ENCODE peak calls at places on chromosome 10, in five cellular contexts. V, L, H, G and R are unnamed samples.

GRCh38 chr10:110033724-110034235 is 26.0 kb downstream of the ADD3 start:
- DNase-seq in H (no peak), V (no peak), G (no peak), L (no peak), R (no peak)

GRCh38 chr10:76885815-76886214 is 751.8 kb downstream of the KCNMA1 start:
- DNase-seq in H (no peak), L (peak; percentile 46), V (no peak), G (no peak), R (no peak)

GRCh38 chr10:132901351-132901750 is 41.0 kb downstream of the CFAP46 start:
- DNase-seq in G (no peak), H (no peak), V (no peak), L (no peak), R (no peak)

GRCh38 chr10:97714401-97715258 is 1.1 kb downstream of the MARVELD1 start:
- DNase-seq in V (peak; percentile 72), H (peak; percentile 77), G (peak; percentile 90), L (peak; percentile 94), R (peak; percentile 72)

GRCh38 chr10:119461380-119461779 is 81.1 kb downstream of the RGS10 start:
- DNase-seq in H (no peak), V (no peak), G (no peak), L (no peak), R (peak; percentile 86)

GRCh38 chr10:89853796-89854195 is 152.4 kb downstream of the KIF20B start:
- DNase-seq in H (no peak), V (no peak), G (peak; percentile 87), L (no peak), R (no peak)

GRCh38 chr10:91796332-91797076 is 1.7 kb upstream of the TNKS2 start:
- DNase-seq in V (peak; percentile 66), H (no peak), L (no peak), G (peak; percentile 72), R (no peak)

GRCh38 chr10:120392671-120393079 is 64.4 kb upstream of the PLPP4 start:
- DNase-seq in V (peak; percentile 29), L (no peak), G (no peak), H (no peak), R (no peak)

GRCh38 chr10:124497196-124497990 is 35.8 kb downstream of the LHPP start:
- DNase-seq in G (no peak), L (no peak), V (no peak), H (no peak), R (no peak)

GRCh38 chr10:129332476-129332875 is 134.6 kb upstream of the MGMT start:
- DNase-seq in G (peak; percentile 90), H (peak; percentile 57), V (no peak), L (no peak), R (no peak)

GRCh38 chr10:32751582-32751981 is 206.4 kb downstream of the ITGB1 start:
- DNase-seq in H (no peak), V (no peak), L (no peak), G (no peak), R (no peak)

GRCh38 chr10:63376560-63377304 is 89.0 kb downstream of the JMJD1C start:
- DNase-seq in L (peak; percentile 91), G (no peak), H (peak; percentile 83), V (no peak), R (peak; percentile 58)

GRCh38 chr10:122659651-122660050 is 40.0 kb downstream of the C10orf120 start:
- DNase-seq in H (no peak), G (no peak), L (no peak), V (no peak), R (no peak)

GRCh38 chr10:77799352-77799751 is 127.2 kb downstream of the DLG5 start:
- DNase-seq in G (no peak), V (no peak), L (no peak), H (no peak), R (no peak)

GRCh38 chr10:117439243-117439912 is 64.1 kb upstream of the PDZD8 start:
- DNase-seq in V (peak; percentile 27), H (no peak), G (no peak), L (peak; percentile 99), R (peak; percentile 98)

GRCh38 chr10:91575044-91575610 is 57.7 kb downstream of the PPP1R3C start:
- DNase-seq in H (peak; percentile 23), V (no peak), L (no peak), G (no peak), R (no peak)

GRCh38 chr10:92590623-92591549 is 2.0 kb upstream of the KIF11 start:
- DNase-seq in H (peak; percentile 71), G (peak; percentile 72), V (peak; percentile 38), L (peak; percentile 75), R (no peak)

GRCh38 chr10:71762324-71762723 is 11.0 kb downstream of the VSIR start:
- DNase-seq in H (no peak), G (no peak), V (no peak), L (no peak), R (no peak)
- H3K4me1 ChIP-seq in H (peaks cover 20% of the 10 kb centered on the region), G (peaks cover under 1% of the 10 kb centered on the region), V (peaks cover 50% of the 10 kb centered on the region), L (peaks cover 51% of the 10 kb centered on the region), R (peaks cover 9% of the 10 kb centered on the region)

DNA sequence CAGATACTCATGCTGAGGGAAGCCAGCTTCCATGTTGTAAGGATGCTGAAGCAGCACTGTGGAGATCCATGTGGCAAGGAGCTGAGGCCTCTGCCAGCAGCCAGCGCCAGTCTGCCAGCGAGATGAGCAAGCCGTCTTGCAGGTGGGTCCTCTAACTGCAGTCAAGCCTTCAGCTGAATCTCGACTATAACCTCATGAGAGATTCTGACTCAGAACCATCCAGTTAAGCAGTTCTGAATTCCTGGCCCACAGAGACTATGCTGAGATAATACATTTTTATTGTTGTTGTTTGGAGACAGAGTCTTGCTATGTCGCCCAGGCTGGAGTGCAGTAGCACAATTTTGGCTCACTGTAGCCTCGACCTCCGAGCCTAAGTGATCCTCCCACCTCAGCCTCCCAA is 105.6 kb downstream of the SH3PXD2A start:
- DNase-seq in H (no peak), V (no peak), G (no peak), L (no peak), R (no peak)
- H3K4me1 ChIP-seq in H (no peaks in the 10 kb centered on the region), V (peaks cover 7% of the 10 kb centered on the region), G (no peaks in the 10 kb centered on the region), L (no peaks in the 10 kb centered on the region), R (peaks cover 50% of the 10 kb centered on the region)

DNA sequence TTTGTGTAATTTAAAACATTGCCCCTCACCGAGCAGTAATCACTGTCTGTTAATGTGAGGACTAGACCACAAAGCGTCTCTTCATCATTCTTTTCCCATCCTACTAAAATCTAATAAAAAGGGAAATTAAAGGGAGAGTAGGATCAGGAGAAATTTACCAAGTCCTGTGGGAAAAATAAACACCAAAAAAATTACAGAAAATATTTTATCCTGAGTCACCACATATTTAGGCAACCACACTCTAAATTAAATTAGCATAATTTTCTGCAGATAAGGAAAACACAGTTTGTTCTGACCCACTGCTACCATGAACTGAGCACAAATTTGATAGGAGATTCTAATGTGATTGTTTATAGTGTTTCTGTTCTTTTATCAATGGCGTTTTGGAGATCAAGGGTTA is 49.3 kb downstream of the CCDC6 start:
- DNase-seq in V (no peak), H (no peak), G (no peak), L (peak; percentile 20), R (no peak)
- H3K4me1 ChIP-seq in V (peaks cover 10% of the 10 kb centered on the region), H (peaks cover 2% of the 10 kb centered on the region), G (peaks cover 64% of the 10 kb centered on the region), L (peaks cover 19% of the 10 kb centered on the region), R (no peaks in the 10 kb centered on the region)

GRCh38 chr10:5079836-5080235 is 14.4 kb upstream of the AKR1C3 start:
- DNase-seq in V (no peak), H (no peak), G (no peak), L (no peak), R (no peak)

GRCh38 chr10:5073659-5074058 is 20.6 kb upstream of the AKR1C3 start:
- DNase-seq in G (no peak), V (no peak), H (no peak), L (no peak), R (no peak)

GRCh38 chr10:5079306-5079830 is 14.8 kb upstream of the AKR1C3 start:
- DNase-seq in H (no peak), L (no peak), V (no peak), G (no peak), R (no peak)

GRCh38 chr10:5078781-5079180 is 15.4 kb upstream of the AKR1C3 start:
- DNase-seq in V (no peak), G (no peak), H (no peak), L (peak; percentile 33), R (peak; percentile 52)

DNA sequence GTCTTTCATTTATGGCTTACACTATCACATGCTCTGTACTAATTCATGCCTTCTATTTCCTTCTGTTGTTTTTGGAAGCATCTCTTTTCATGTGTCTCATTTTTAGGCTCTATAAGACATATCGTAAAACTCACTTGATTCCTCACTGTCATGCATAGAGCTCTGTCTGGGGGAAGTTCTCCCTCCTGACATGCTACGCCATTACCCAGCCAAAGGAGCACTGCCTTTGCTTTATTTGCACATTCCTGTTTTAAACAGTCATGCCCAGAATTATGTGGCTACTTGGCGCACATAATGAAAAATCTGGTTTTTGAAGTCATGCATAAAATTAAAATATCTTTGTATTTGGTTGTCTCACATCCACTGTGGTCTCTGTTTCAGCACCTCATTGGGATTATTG is 17.6 kb upstream of the AKR1C3 start:
- DNase-seq in G (no peak), H (peak; percentile 25), V (no peak), L (peak; percentile 64), R (no peak)
- H3K4me1 ChIP-seq in G (peaks cover 11% of the 10 kb centered on the region), H (peaks cover 4% of the 10 kb centered on the region), V (peaks cover 8% of the 10 kb centered on the region), L (peaks cover 15% of the 10 kb centered on the region), R (peaks cover 13% of the 10 kb centered on the region)

DNA sequence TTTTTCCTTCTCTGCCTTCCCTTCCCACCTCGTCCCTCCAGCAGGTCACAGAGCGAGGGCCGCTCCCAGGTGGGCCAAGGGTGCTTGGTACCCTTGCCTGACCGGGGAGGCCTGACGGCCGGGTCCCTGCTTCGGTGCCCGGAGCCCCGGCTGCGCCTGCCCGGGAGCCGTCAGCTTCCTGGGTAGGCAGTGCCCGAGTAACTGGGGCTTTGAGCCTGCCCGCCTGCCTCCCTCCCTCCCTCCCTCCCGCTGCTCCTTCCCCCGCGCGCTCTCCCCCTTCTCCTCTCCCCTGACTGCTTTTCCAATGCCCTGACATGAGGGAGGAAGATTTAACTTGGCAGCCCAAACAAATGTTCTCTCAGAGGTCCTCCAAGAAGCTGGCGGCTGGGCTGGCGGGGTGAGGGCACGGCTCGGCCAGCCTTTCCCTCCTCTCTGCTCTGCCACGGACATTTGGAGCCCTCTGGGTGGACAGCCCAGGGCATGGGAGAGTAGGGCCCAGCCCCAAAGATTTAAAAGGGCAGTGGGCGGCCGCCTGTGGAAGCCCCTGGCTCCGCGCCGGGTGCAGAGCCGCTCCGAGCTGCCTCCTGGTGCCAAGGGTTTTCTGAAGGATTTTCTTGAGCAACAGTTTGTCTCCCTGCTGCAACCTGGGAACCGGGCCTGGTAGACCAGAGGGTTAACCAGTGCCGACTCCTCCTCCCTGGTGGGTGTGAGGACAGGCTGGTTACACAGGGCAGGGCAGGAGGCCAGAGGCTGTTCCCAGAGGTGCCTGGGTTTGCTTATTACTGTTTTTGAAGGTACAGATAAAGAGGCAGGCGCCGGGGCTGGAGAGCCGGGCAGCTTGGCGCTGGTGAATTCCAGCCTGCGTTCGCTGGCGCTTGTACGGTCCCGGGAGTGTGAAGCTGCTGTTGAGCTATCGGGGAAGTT is 2.1 kb downstream of the ZMIZ1 start:
- DNase-seq in L (peak; percentile 95), G (peak; percentile 68), H (peak; percentile 94), V (peak; percentile 94), R (peak; percentile 78)
- H3K4me1 ChIP-seq in L (peaks cover 24% of the 10 kb centered on the region), G (peaks cover 35% of the 10 kb centered on the region), H (peaks cover 34% of the 10 kb centered on the region), V (peaks cover 40% of the 10 kb centered on the region), R (peaks cover 3% of the 10 kb centered on the region)

GRCh38 chr10:8794860-8795259 is 740.4 kb downstream of the GATA3 start:
- DNase-seq in H (no peak), V (no peak), L (no peak), G (no peak), R (no peak)

GRCh38 chr10:8803992-8804391 is 749.5 kb downstream of the GATA3 start:
- DNase-seq in G (peak; percentile 24), H (no peak), L (no peak), V (no peak), R (no peak)

DNA sequence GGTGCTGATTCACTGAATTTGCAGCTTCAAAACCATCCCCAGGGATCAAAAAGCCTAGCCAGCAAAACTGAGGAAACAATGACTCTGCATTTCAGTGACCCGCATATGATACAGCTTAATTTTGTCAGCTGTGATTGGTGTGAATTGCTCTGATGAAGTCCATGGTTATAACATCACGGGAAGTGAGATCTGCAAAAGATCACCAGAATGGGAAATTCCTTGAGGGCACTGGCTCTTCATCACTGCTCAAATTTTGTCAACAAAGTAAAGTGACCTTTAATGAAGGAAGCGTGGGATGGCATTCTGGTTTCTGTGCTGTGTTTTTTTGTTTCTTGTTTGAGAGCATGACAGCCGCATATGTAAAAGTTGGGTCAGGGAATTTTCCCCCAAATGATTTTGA is 745.9 kb downstream of the GATA3 start:
- DNase-seq in V (no peak), L (no peak), H (no peak), G (no peak), R (no peak)
- H3K4me1 ChIP-seq in V (no peaks in the 10 kb centered on the region), L (no peaks in the 10 kb centered on the region), H (no peaks in the 10 kb centered on the region), G (no peaks in the 10 kb centered on the region), R (no peaks in the 10 kb centered on the region)